ENCODE peak calls at places on chromosomes 5 and 9, in eight cellular contexts. V is GM23338, E is A549, N is GM12878, D is HCT116, I is Panc1, A is K562, Z is HepG2. U is an unnamed sample.

GRCh38 chr9:128382261-128382660 is 11.1 kb downstream of the URM1 start:
- DNase-seq in V (no peak), E (no peak), N (no peak), D (no peak), I (no peak), A (no peak), Z (no peak), U (peak)

GRCh38 chr9:130707225-130707976 is 13.8 kb downstream of the EXOSC2 start:
- DNase-seq in V (peak), E (peak), N (no peak), D (no peak), I (no peak), A (no peak), Z (peak), U (peak)

GRCh38 chr5:10645146-10645545 is 81.3 kb downstream of the ANKRD33B start:
- DNase-seq in V (no peak), E (no peak), N (no peak), D (no peak), I (no peak), A (no peak), Z (no peak), U (no peak)

GRCh38 chr5:137122075-137122474 is 377.1 kb downstream of the SPOCK1 start:
- DNase-seq in V (no peak), E (no peak), N (no peak), D (no peak), I (no peak), A (no peak), Z (no peak), U (no peak)

GRCh38 chr5:64505769-64506566 is at the start of gene RGS7BP:
- DNase-seq in V (peak), E (peak), N (no peak), D (no peak), I (no peak), A (no peak), Z (no peak), U (peak)

GRCh38 chr5:96111080-96111756 is 149.6 kb upstream of the ELL2 start:
- DNase-seq in V (no peak), E (no peak), N (no peak), D (no peak), I (no peak), A (no peak), Z (peak), U (no peak)

GRCh38 chr9:19965336-19965735 is 176.5 kb upstream of the SLC24A2 start:
- DNase-seq in V (no peak), E (no peak), N (no peak), D (no peak), I (no peak), A (no peak), Z (no peak), U (no peak)

GRCh38 chr5:74408150-74409043 is 232.1 kb downstream of the ENC1 start:
- DNase-seq in V (no peak), E (peak), N (no peak), D (no peak), I (no peak), A (no peak), Z (peak), U (no peak)

GRCh38 chr5:42836070-42836769 is 24.5 kb upstream of the SELENOP start:
- DNase-seq in V (no peak), E (no peak), N (no peak), D (no peak), I (no peak), A (no peak), Z (no peak), U (no peak)

GRCh38 chr5:395921-396714 is 46.9 kb upstream of the EXOC3 start:
- DNase-seq in V (no peak), E (no peak), N (no peak), D (no peak), I (no peak), A (no peak), Z (no peak), U (peak)

GRCh38 chr5:149550608-149551226 is 522 bp downstream of the CSNK1A1 start:
- DNase-seq in V (no peak), E (no peak), N (no peak), D (no peak), I (no peak), A (peak), Z (no peak), U (peak)

GRCh38 chr9:86575137-86575536 is 220.9 kb upstream of the TUT7 start:
- DNase-seq in V (no peak), E (no peak), N (no peak), D (no peak), I (no peak), A (no peak), Z (no peak), U (no peak)

GRCh38 chr9:96418920-96419690 is 935 bp upstream of the ZNF367 start:
- DNase-seq in V (peak), E (peak), N (no peak), D (no peak), I (peak), A (peak), Z (peak), U (peak)

GRCh38 chr9:129242191-129242953 is 64.3 kb upstream of the IER5L start:
- DNase-seq in V (peak), E (no peak), N (no peak), D (no peak), I (no peak), A (no peak), Z (no peak), U (no peak)

GRCh38 chr9:129958771-129959170 is 84.2 kb downstream of the FNBP1 start:
- DNase-seq in V (no peak), E (no peak), N (no peak), D (no peak), I (no peak), A (no peak), Z (no peak), U (no peak)

GRCh38 chr5:115736004-115736689 is 80.3 kb downstream of the CDO1 start:
- DNase-seq in V (no peak), E (no peak), N (no peak), D (no peak), I (no peak), A (no peak), Z (no peak), U (no peak)

GRCh38 chr9:34204011-34204635 is 25.3 kb downstream of the UBAP1 start:
- DNase-seq in V (no peak), E (peak), N (no peak), D (no peak), I (no peak), A (no peak), Z (no peak), U (no peak)

GRCh38 chr9:89519393-89519805 is 21.5 kb upstream of the SEMA4D start:
- DNase-seq in V (no peak), E (peak), N (no peak), D (peak), I (no peak), A (no peak), Z (peak), U (no peak)

GRCh38 chr9:93951655-93952118 is 3.5 kb downstream of the BARX1 start:
- DNase-seq in V (peak), E (no peak), N (no peak), D (no peak), I (no peak), A (no peak), Z (no peak), U (peak)

GRCh38 chr9:115425614-115426013 is 307.7 kb upstream of the TNC start:
- DNase-seq in V (no peak), E (no peak), N (no peak), D (no peak), I (no peak), A (no peak), Z (no peak), U (no peak)

GRCh38 chr5:39906146-39906545 is 481.4 kb upstream of the DAB2 start:
- DNase-seq in V (no peak), E (no peak), N (no peak), D (no peak), I (no peak), A (no peak), Z (no peak), U (no peak)

GRCh38 chr5:38291355-38291754 is 33.0 kb downstream of the EGFLAM start:
- DNase-seq in V (no peak), E (no peak), N (no peak), D (no peak), I (no peak), A (peak), Z (no peak), U (no peak)

DNA sequence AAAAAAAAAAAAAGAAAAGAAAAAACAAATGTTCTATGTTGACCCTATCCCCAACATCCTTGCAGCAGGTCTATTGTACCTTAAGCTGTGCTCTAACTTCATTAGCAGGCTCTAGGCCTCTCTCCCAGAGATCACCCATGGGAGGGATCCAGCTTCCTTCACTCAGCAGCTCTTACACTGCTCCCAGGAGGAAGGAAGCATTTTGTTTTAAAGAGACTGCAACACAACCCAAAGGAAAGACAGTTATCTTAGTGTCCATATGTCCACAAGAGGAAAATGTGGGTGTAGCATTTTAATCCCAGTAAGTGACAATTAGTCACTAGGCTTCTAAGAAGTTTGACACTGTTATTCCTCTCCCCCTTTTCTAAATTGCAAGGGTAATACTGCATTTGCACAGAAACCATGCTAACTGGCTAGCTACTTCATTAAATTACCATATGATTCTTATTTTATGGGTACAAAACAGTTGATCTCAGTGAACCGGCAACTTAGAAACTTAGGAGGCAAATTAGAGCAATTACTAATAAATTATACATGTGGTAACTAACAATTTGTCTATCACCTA is 58.8 kb downstream of the MARCHF3 start:
- DNase-seq in V (no peak), E (no peak), N (no peak), D (no peak), I (no peak), A (peak), Z (no peak), U (no peak)
- TF ChIP-seq REST in V (no peak), E (no peak), N (no peak), D (no peak), I (no peak), A (no peak), Z (no peak), U (no peak)

GRCh38 chr5:31359839-31360238 is 166.4 kb downstream of the CDH6 start:
- DNase-seq in V (no peak), E (no peak), N (no peak), D (no peak), I (no peak), A (no peak), Z (no peak), U (no peak)

GRCh38 chr5:31350395-31350794 is 156.9 kb downstream of the CDH6 start:
- DNase-seq in V (no peak), E (no peak), N (no peak), D (no peak), I (no peak), A (no peak), Z (no peak), U (no peak)

GRCh38 chr5:31361234-31361633 is 167.7 kb downstream of the CDH6 start:
- DNase-seq in V (no peak), E (no peak), N (no peak), D (no peak), I (no peak), A (no peak), Z (no peak), U (peak)

GRCh38 chr5:31357038-31357437 is 163.6 kb downstream of the CDH6 start:
- DNase-seq in V (no peak), E (no peak), N (no peak), D (no peak), I (no peak), A (no peak), Z (no peak), U (no peak)

GRCh38 chr5:31355337-31355736 is 161.9 kb downstream of the CDH6 start:
- DNase-seq in V (no peak), E (no peak), N (no peak), D (no peak), I (no peak), A (no peak), Z (no peak), U (no peak)
- TF ChIP-seq REST in V (no peak), E (no peak), N (no peak), D (no peak), I (no peak), A (no peak), Z (no peak), U (no peak)

GRCh38 chr5:172137046-172137445 is 51.0 kb downstream of the STK10 start:
- DNase-seq in V (no peak), E (no peak), N (no peak), D (no peak), I (no peak), A (no peak), Z (no peak), U (no peak)
- TF ChIP-seq REST in V (no peak), E (no peak), N (no peak), D (no peak), I (no peak), A (no peak), Z (no peak), U (no peak)

GRCh38 chr9:8890695-8891094 is 1091.1 kb upstream of the DMAC1 start:
- DNase-seq in V (no peak), E (no peak), N (no peak), D (no peak), I (no peak), A (no peak), Z (no peak), U (no peak)

GRCh38 chr9:8899541-8899940 is 1100.0 kb upstream of the DMAC1 start:
- DNase-seq in V (no peak), E (no peak), N (no peak), D (no peak), I (no peak), A (no peak), Z (no peak), U (no peak)

GRCh38 chr9:8895498-8896224 is 1096.1 kb upstream of the DMAC1 start:
- DNase-seq in V (peak), E (peak), N (no peak), D (no peak), I (no peak), A (no peak), Z (peak), U (peak)
- TF ChIP-seq REST in V (no peak), E (no peak), N (no peak), D (no peak), I (no peak), A (no peak), Z (no peak), U (no peak)

DNA sequence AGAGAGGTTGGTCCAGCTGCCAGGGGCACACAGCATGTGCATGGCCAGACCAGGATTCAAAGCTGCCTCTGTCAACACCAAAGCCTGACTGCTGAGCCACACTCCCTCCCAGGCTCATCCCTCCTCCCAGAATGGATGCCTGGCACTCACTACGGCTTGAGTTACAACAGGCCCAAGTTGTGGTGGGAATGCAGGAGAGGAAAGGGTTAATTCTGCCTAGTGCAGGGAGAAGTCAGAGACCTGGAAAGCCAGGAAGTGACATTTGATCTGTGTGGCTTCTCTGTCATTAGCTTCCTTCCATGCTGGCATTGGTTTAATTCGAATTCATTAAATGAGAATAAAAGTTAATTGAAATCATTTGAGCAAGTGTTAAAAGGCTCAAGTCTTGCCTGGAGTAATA is 150.0 kb downstream of the NSG2 start:
- DNase-seq in V (peak), E (no peak), N (no peak), D (no peak), I (no peak), A (no peak), Z (no peak), U (peak)
- TF ChIP-seq REST in V (no peak), E (no peak), N (no peak), D (no peak), I (no peak), A (no peak), Z (no peak), U (no peak)

GRCh38 chr5:34695275-34696032 is 39.3 kb downstream of the RAI14 start:
- DNase-seq in V (no peak), E (no peak), N (no peak), D (no peak), I (no peak), A (no peak), Z (no peak), U (no peak)

GRCh38 chr5:34698109-34698419 is 41.9 kb downstream of the RAI14 start:
- DNase-seq in V (no peak), E (no peak), N (no peak), D (no peak), I (no peak), A (no peak), Z (no peak), U (no peak)

GRCh38 chr5:34698754-34699153 is 42.6 kb downstream of the RAI14 start:
- DNase-seq in V (no peak), E (no peak), N (no peak), D (no peak), I (no peak), A (no peak), Z (no peak), U (no peak)

GRCh38 chr5:34699155-34700077 is 43.3 kb downstream of the RAI14 start:
- DNase-seq in V (peak), E (no peak), N (no peak), D (no peak), I (no peak), A (peak), Z (no peak), U (no peak)

DNA sequence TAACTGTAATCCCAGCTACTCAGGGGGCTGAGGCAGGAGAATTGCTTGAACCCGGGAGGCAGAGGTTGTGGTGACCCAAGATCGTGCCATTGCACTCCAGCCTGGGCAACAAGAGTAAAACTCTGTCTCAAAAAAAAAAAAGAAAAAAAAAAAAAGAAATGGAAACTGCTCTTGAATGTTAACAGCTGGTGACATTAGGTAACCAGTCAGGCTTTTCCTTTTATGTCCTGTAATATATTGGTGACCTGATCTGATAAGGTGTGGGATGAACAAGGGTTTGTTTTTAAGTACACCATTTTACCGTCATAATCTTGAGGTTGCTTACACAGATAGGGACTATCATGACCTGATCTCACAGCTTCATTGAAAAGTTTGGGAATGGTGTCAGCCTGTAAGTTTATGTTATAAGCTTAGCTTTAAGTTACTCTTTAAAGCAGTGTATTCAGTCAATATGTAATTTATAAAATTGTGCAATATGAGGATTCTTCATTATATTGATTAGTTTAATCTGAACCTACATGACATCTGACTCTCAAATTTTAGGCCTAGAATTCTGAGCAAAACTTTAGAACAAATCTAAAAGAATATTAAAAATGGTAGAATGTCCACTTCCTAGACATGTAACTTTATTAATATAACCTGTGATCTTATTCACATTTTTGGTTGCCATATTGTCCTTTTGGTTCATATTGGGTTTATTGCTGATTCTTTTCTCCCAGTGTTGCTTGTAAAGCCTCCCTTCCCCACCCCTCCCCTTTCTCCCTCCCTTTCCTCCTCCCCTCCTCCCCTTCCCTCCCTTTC is 41.4 kb downstream of the RAI14 start:
- DNase-seq in V (no peak), E (no peak), N (no peak), D (no peak), I (no peak), A (no peak), Z (no peak), U (no peak)
- TF ChIP-seq REST in V (no peak), E (no peak), N (no peak), D (no peak), I (no peak), A (no peak), Z (no peak), U (no peak)